ENCODE peak calls at places on chromosome 2, in five cellular contexts. U is suprapubic skin, Z is sigmoid colon, M is adrenal gland, Y is A549. W is an unnamed sample.

GRCh38 chr2:239308696-239309397 is 92.0 kb downstream of the HDAC4 start:
- DNase-seq in U (peak; percentile 74), Z (peak; percentile 90), M (peak; percentile 63), Y (no peak), W (peak; percentile 29)

GRCh38 chr2:40721595-40721994 is 269.7 kb upstream of the SLC8A1 start:
- DNase-seq in Y (no peak), Z (no peak), M (no peak), U (no peak), W (no peak)

GRCh38 chr2:149080964-149081363 is 42.5 kb downstream of the LYPD6B start:
- DNase-seq in U (no peak), Y (no peak), Z (no peak), M (no peak), W (no peak)

GRCh38 chr2:188046437-188046836 is 245.2 kb upstream of the GULP1 start:
- DNase-seq in U (no peak), Z (no peak), M (no peak), Y (no peak), W (no peak)

GRCh38 chr2:45699032-45699658 is 47.7 kb downstream of the PRKCE start:
- DNase-seq in Y (no peak), M (no peak), Z (no peak), U (no peak), W (no peak)

GRCh38 chr2:71465356-71465755 is 12.0 kb downstream of the DYSF start:
- DNase-seq in U (no peak), Y (no peak), M (no peak), Z (no peak), W (no peak)

GRCh38 chr2:222756951-222757645 is 85.6 kb downstream of the MOGAT1 start:
- DNase-seq in M (no peak), U (no peak), Z (no peak), Y (peak; percentile 68), W (no peak)

GRCh38 chr2:70978388-70979357 is at the start of gene ANKRD53:
- DNase-seq in Y (no peak), U (peak; percentile 86), Z (peak; percentile 80), M (peak; percentile 67), W (peak; percentile 58)

GRCh38 chr2:118527571-118527970 is 319.9 kb downstream of the EN1 start:
- DNase-seq in M (no peak), Z (no peak), Y (no peak), U (no peak), W (no peak)

GRCh38 chr2:180144311-180144813 is 137.3 kb upstream of the CWC22 start:
- DNase-seq in U (no peak), M (no peak), Z (no peak), Y (no peak), W (no peak)

GRCh38 chr2:237874585-237875161 is 15.2 kb downstream of the RAMP1 start:
- DNase-seq in Z (peak; percentile 82), M (no peak), Y (peak; percentile 56), U (no peak), W (no peak)

GRCh38 chr2:196660264-196660663 is 20.7 kb downstream of the CCDC150 start:
- DNase-seq in Z (no peak), U (no peak), Y (no peak), M (no peak), W (no peak)

GRCh38 chr2:222447144-222447543 is 22.8 kb downstream of the SGPP2 start:
- DNase-seq in Z (no peak), M (no peak), U (no peak), Y (no peak), W (no peak)

GRCh38 chr2:209426432-209426831 is 2.6 kb downstream of the MAP2 start:
- DNase-seq in U (no peak), M (no peak), Y (no peak), Z (no peak), W (no peak)

GRCh38 chr2:96241901-96242611 is 23.7 kb downstream of the TMEM127 start:
- DNase-seq in Z (peak; percentile 76), U (no peak), M (peak; percentile 67), Y (no peak), W (peak; percentile 58)

GRCh38 chr2:68238955-68239822 is 13.1 kb downstream of the PPP3R1 start:
- DNase-seq in Y (no peak), M (no peak), Z (no peak), U (no peak), W (no peak)

GRCh38 chr2:141027221-141027620 is 1103.6 kb downstream of the LRP1B start:
- DNase-seq in U (no peak), Z (no peak), Y (no peak), M (no peak), W (no peak)

GRCh38 chr2:156332452-156333273 is at the start of gene NR4A2:
- DNase-seq in M (peak; percentile 92), U (peak; percentile 95), Y (peak; percentile 80), Z (peak; percentile 97), W (peak; percentile 95)

GRCh38 chr2:156333274-156333950 is 891 bp upstream of the NR4A2 start:
- DNase-seq in Z (no peak), M (no peak), U (no peak), Y (no peak), W (no peak)

GRCh38 chr2:156331572-156332451 is 709 bp downstream of the NR4A2 start:
- DNase-seq in Y (peak; percentile 61), M (peak; percentile 80), Z (peak; percentile 91), U (peak; percentile 92), W (peak; percentile 74)

GRCh38 chr2:156334496-156335478 is 2.3 kb upstream of the NR4A2 start:
- DNase-seq in M (peak; percentile 96), U (peak; percentile 98), Y (peak; percentile 71), Z (peak; percentile 98), W (peak; percentile 93)

DNA sequence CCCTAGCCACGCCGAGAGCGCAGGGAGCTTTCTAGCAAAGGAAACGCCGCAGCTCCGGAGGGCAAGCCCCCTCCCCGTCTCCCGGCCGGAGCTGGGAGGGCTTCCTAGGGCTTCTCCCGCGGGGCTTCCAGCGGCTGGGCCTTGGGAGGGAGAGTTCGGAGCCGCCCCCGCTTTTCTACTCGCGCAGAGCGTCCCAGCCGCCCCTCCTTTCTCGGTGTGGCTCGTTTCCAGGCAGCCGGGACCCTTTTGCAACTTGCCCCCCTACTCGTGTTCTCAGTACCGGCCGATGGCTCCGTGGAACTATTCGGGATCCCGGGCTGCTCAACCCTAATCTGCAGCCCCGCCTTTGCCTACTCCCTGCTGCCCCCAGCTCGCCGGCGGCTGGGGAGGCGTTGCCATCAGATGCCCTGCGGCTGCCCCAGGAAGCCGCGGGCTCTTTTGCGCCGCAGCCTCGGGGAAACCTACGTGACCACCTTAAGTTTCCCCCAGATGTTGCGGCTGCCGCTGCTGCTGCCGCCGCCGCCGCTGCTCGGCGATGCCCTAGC is 1.5 kb upstream of the NR4A2 start:
- DNase-seq in Y (no peak), Z (peak; percentile 89), U (peak; percentile 90), M (peak; percentile 76), W (peak; percentile 77)
- TF ChIP-seq POLR2A in Y (no peak), Z (peak; percentile 38), U (peak; percentile 31), M (peak; percentile 38), W (peak; percentile 79)

DNA sequence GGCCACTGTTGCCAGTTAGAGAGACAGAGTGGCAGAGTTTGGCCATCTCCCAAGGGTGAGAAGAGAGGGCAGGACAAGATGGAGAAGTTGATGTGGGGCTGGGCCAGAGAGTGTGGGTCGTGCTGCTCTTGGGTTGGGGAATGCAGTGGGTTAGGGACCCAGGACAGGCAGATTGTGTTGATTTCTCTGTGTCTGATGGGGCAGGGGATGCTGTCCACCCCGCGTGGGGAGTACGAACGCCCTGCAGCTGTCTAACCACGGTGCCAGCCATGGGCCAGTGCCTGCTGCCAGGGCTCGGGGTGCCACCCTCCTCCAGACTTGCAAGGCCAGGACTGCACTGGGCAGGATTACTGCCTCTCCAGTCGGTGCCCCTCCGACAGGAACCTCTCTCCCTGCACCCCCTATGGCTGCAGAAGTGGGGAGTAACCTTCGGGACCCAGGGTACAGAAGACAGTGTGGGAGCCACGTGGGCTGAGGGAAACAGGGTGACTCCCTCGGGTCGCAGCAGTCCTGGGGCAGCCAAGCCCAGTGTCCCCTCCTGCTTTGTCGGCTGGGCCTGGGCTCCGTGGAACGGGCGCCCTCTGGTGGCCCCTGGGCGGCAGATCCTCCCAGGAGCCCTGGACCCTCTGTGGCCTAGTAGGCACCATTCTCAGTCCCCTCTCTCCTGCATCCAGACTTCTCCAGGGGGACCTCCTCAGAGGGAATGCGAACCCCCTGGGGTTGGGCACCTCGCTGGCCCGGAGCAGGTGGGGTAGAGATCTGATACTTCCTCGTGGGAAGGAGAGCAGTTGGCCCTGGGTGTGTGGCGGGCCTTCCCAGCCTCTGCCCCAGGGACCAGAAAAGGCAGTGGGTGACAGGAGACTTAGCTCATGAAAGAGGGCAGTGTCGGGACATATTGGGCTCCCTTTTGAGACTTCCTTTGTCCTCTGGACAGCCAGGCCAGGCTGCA is 2.7 kb downstream of the GPC1 start:
- DNase-seq in Y (peak; percentile 68), Z (peak; percentile 86), U (peak; percentile 74), M (peak; percentile 87), W (peak; percentile 62)
- H3K4me3 ChIP-seq in Y (peak overlapping the region; percentile 90), Z (peak overlapping the region; percentile 86), U (peak overlapping the region; percentile 93), M (peak overlapping the region; percentile 96), W (no peak overlapping the region)

DNA sequence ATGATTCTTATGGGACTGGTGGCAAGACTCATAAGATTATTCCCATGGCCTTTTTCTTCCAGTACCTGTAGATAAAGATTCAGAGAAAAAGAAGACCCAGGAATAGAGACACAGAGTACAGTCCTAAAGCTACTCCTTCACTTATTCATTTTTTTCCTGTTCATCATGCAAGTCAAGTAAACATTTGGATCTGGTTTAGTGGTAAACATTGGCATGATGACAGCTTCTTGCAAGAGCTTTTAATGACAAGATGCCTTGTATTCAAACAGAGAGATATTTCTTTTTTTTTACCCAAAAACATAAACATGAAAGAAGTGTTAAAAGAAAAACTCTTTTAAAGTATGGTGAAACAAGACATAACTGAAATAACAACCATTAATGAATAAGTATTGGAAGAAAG is 20.2 kb downstream of the CXCR2 start:
- DNase-seq in Z (no peak), M (no peak), U (no peak), Y (no peak), W (no peak)
- TF ChIP-seq POLR2A in Z (no peak), M (no peak), U (no peak), Y (no peak), W (no peak)

GRCh38 chr2:20219763-20220380 is 5.1 kb downstream of the SDC1 start:
- DNase-seq in Z (no peak), Y (no peak), U (peak; percentile 61), M (no peak), W (no peak)
- H3K4me3 ChIP-seq in Z (no peak overlapping the region), Y (no peak overlapping the region), U (peak overlapping the region; percentile 92), M (no peak overlapping the region), W (no peak overlapping the region)

DNA sequence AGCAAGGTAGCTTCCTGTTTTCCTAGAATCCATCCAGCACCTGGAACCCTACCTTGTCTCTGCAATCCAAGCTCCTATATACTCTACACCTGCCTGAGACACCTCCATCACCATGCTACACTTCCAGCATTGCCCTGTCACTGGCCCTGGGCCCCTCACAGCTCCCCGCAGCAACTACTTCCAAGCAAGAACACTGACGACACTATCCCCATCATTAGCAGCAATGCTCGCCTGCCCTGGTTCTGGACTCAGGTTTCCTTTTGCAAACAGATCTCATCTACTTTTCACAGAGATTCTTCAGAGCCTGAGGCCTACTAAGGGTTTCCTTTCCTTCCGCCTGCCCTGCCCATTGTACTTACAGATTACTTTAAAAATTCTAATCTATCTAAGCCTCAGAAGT is 121.0 kb downstream of the DTNB start:
- DNase-seq in U (no peak), Z (no peak), Y (no peak), M (no peak), W (no peak)
- TF ChIP-seq POLR2A in U (no peak), Z (no peak), Y (peak; percentile 12), M (no peak), W (no peak)

W was measured in transverse colon.